ENCODE peak calls at places on chromosome 10, in six cellular contexts. O is tibial artery, Q is hepatocyte, P is cardiac fibroblast, S is WERI-Rb-1, A is HFF-Myc. E is an unnamed sample.

GRCh38 chr10:106089855-106090254 is 1074.7 kb downstream of the SORCS1 start:
- DNase-seq in O (no peak), Q (no peak), P (no peak), S (no peak), A (no peak), E (no peak)

GRCh38 chr10:1379601-1380000 is 323.4 kb downstream of the WDR37 start:
- DNase-seq in O (peak), Q (no peak), P (no peak), S (no peak), A (no peak), E (no peak)

GRCh38 chr10:90352288-90352687 is 505.6 kb downstream of the HTR7 start:
- DNase-seq in O (no peak), Q (peak), P (no peak), S (no peak), A (peak), E (no peak)

GRCh38 chr10:104650072-104650471 is 9.0 kb downstream of the SORCS3 start:
- DNase-seq in O (no peak), Q (peak), P (no peak), S (peak), A (no peak), E (peak)

GRCh38 chr10:91983403-91983802 is 59.8 kb downstream of the BTAF1 start:
- DNase-seq in O (no peak), Q (no peak), P (peak), S (no peak), A (no peak), E (no peak)

GRCh38 chr10:11578802-11579255 is 32.6 kb downstream of the USP6NL start:
- DNase-seq in O (no peak), Q (no peak), P (no peak), S (no peak), A (no peak), E (no peak)

GRCh38 chr10:69686866-69687265 is 56.8 kb downstream of the FAM241B start:
- DNase-seq in O (no peak), Q (no peak), P (no peak), S (no peak), A (no peak), E (no peak)

GRCh38 chr10:77637986-77638765 is 568 bp upstream of the KCNMA1 start:
- DNase-seq in O (peak), Q (peak), P (peak), S (peak), A (no peak), E (peak)

GRCh38 chr10:95236068-95236903 is 42.2 kb downstream of the ACSM6 start:
- DNase-seq in O (peak), Q (no peak), P (peak), S (no peak), A (no peak), E (peak)

GRCh38 chr10:3186365-3186764 is 13.8 kb upstream of the PITRM1 start:
- DNase-seq in O (no peak), Q (no peak), P (no peak), S (no peak), A (no peak), E (no peak)

GRCh38 chr10:114577133-114577532 is 80.9 kb downstream of the ABLIM1 start:
- DNase-seq in O (no peak), Q (no peak), P (peak), S (no peak), A (peak), E (peak)

GRCh38 chr10:111102381-111102973 is 25.6 kb downstream of the ADRA2A start:
- DNase-seq in O (no peak), Q (no peak), P (no peak), S (no peak), A (no peak), E (no peak)

GRCh38 chr10:43294241-43294658 is 27.4 kb upstream of the RASGEF1A start:
- DNase-seq in O (no peak), Q (no peak), P (no peak), S (no peak), A (no peak), E (no peak)

GRCh38 chr10:77801474-77802238 is 124.9 kb downstream of the DLG5 start:
- DNase-seq in O (no peak), Q (no peak), P (peak), S (no peak), A (no peak), E (peak)

DNA sequence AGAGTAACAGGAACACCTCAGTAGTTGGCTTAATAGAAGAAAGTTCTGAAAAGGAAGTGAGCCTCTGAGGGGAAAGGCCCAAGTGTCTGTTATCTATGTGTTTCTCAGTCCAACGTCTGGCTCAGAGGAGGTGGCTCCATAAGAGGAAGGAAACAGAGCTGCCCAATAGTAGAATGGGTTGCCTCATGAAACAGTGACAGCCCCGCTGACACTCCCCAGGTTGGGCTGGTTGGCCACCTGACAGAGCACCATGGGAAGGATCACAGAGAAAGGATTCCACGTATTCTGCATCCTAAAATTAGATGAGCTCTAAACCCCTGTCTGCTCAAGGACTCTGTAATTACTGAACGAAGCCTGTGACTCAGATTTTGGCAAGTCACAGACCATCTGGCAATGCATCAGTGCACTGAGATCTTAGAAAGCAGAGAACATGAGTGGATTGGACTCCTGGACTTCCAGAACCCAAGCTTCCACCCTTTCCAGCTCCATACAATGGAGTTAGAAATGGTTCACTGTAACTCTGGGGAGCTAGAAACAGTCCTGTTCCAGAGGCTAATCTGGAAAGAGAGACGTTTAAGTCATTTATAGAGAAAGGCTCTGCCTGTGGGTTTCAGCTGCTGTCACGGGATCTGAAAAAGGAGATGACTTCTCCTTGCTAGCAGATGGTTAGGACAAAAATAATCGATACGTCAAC is 2.9 kb downstream of the PKD2L1 start:
- DNase-seq in O (no peak), Q (no peak), P (peak), S (peak), A (no peak), E (no peak)
- H3K4me3 ChIP-seq in O (no peak), Q (no peak), P (no peak), S (peak), A (no peak), E (no peak)

GRCh38 chr10:101141622-101142532 is 10.8 kb downstream of the TLX1 start:
- DNase-seq in O (peak), Q (peak), P (peak), S (peak), A (peak), E (peak)

GRCh38 chr10:101138788-101139420 is 7.8 kb downstream of the TLX1 start:
- DNase-seq in O (no peak), Q (no peak), P (no peak), S (no peak), A (no peak), E (no peak)

GRCh38 chr10:101139421-101139911 is 8.4 kb downstream of the TLX1 start:
- DNase-seq in O (no peak), Q (no peak), P (peak), S (no peak), A (no peak), E (no peak)

GRCh38 chr10:101140950-101141621 is 10.0 kb downstream of the TLX1 start:
- DNase-seq in O (no peak), Q (no peak), P (no peak), S (no peak), A (no peak), E (no peak)

DNA sequence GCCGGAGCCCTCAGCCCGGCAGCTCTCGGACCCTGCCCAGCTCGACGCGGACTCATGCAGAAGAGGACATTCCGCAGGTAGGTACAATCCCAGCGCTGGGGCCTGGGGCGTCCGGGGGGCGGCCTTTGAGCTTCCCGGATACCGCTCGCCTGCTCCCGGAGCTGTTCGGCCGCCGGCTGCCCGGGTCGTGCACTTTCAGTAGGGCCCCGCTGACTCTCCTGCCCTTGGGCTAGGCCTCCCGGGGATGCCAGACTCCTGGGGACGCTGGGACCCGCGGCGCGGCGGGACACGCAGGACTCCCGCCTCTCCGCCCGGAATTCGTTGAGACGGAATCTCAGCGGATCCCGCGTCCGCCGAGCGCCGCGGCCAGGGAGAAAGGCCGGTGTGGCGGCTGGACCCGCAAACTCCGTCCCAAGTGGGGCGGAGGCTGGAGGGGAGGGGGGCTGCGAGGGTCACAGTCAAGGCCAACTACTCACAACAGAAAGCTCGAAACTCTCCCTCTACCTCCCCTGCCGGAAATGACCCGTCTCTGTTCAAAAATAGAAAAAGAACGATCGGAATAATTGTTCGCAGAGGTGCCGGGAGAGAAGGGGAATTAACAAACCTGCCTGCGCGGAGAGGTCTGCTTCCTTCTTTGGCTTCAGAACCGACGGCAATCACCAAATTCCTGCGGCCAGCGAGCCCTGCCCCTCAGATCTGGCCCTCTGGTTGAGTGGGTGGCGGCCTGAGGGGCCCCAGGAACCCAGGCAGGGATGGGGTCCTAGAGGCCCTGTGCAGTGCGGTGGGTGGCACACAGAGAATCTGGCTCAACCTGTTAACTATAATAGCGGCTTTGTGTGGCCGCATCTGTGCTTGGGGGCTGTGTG is 9.2 kb downstream of the TLX1 start:
- DNase-seq in O (no peak), Q (no peak), P (no peak), S (no peak), A (no peak), E (no peak)
- TF ChIP-seq CTCF in O (no peak), Q (no peak), P (no peak), S (no peak), A (no peak), E (no peak)

GRCh38 chr10:5546891-5547683 is 22.3 kb downstream of the CALML3 start:
- DNase-seq in O (peak), Q (peak), P (peak), S (no peak), A (no peak), E (peak)

GRCh38 chr10:5547934-5548660 is 23.3 kb downstream of the CALML3 start:
- DNase-seq in O (peak), Q (peak), P (peak), S (no peak), A (no peak), E (peak)

GRCh38 chr10:5549462-5550249 is 24.9 kb downstream of the CALML3 start:
- DNase-seq in O (peak), Q (no peak), P (no peak), S (no peak), A (no peak), E (no peak)

GRCh38 chr10:5545778-5546710 is 21.3 kb downstream of the CALML3 start:
- DNase-seq in O (peak), Q (peak), P (peak), S (no peak), A (no peak), E (peak)

DNA sequence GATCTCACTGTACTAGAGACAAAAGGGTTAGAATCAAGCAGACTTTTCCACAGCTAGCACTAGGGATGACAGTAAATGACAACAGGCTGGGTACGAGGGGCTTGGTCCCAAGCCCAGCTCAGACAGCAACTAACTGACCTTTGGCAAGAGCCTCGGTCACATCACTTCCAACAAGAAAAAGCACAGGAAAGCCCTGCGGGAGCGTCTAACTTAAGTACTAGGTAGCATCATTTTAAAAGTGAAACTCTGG is 22.8 kb downstream of the CALML3 start:
- DNase-seq in O (peak), Q (no peak), P (no peak), S (no peak), A (no peak), E (peak)
- H3K4me3 ChIP-seq in O (peak), Q (no peak), P (no peak), S (no peak), A (no peak), E (no peak)

GRCh38 chr10:127198721-127199120 is 2.3 kb upstream of the INSYN2A start:
- DNase-seq in O (no peak), Q (no peak), P (no peak), S (no peak), A (no peak), E (no peak)

GRCh38 chr10:127196227-127196954 is at the start of gene INSYN2A:
- DNase-seq in O (no peak), Q (peak), P (peak), S (peak), A (no peak), E (peak)

GRCh38 chr10:127196955-127197432 is 603 bp upstream of the INSYN2A start:
- DNase-seq in O (no peak), Q (no peak), P (no peak), S (no peak), A (no peak), E (peak)

GRCh38 chr10:127200646-127201045 is 4.3 kb upstream of the INSYN2A start:
- DNase-seq in O (no peak), Q (no peak), P (no peak), S (no peak), A (no peak), E (no peak)

DNA sequence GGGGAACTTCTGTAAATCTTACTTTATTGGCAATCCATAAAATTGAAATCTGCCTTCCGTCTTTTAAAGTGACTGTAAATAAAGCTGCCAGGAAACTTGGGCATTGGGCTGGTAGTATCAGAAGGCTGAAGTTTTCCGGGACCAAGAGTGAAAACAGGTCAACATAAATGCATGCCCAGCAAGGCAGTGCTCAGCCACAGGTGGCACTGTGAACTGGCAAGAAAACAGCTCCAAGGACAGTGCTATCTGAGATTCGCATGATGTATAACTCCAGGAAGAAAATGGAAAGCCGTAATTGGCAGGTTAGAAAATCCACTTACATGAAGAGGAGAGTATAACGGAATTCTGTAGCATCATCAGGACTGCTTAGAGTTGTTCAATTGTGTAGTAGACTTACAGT is 1.9 kb upstream of the INSYN2A start:
- DNase-seq in O (no peak), Q (no peak), P (no peak), S (no peak), A (no peak), E (no peak)
- TF ChIP-seq CTCF in O (no peak), Q (no peak), P (no peak), S (peak), A (no peak), E (peak)

GRCh38 chr10:72423426-72423825 is 68.7 kb upstream of the DNAJB12 start:
- DNase-seq in O (no peak), Q (no peak), P (no peak), S (no peak), A (no peak), E (no peak)

GRCh38 chr10:72424561-72424960 is 69.8 kb upstream of the DNAJB12 start:
- DNase-seq in O (no peak), Q (no peak), P (peak), S (no peak), A (no peak), E (no peak)

GRCh38 chr10:72426982-72427381 is 72.3 kb upstream of the DNAJB12 start:
- DNase-seq in O (no peak), Q (no peak), P (peak), S (no peak), A (no peak), E (no peak)

GRCh38 chr10:72421895-72422540 is 67.3 kb upstream of the DNAJB12 start:
- DNase-seq in O (no peak), Q (no peak), P (no peak), S (no peak), A (no peak), E (no peak)

DNA sequence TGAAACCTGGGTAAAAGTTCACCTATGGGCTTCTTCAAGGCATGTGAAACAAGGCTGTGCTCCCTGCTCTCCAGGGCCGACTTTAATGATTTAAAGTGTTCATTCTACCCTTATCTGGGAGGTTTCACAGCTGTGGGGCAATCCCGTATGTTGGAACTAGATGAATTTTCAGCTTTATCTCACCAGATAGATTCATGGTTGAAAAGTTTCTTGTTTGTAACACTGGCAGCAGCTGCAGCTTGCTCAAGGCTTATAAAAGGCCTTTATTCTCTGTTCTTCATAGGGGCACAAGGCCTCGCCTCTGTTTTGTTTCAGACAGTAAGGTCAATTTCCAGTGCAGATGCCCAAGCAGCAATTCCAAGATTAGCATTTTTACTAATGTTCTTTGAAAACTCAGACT is 70.4 kb upstream of the DNAJB12 start:
- DNase-seq in O (no peak), Q (peak), P (peak), S (no peak), A (no peak), E (no peak)
- H3K4me3 ChIP-seq in O (no peak), Q (no peak), P (no peak), S (no peak), A (no peak), E (no peak)

GRCh38 chr10:109327266-109327665 is 596.0 kb downstream of the XPNPEP1 start:
- DNase-seq in O (no peak), Q (no peak), P (no peak), S (no peak), A (no peak), E (no peak)

GRCh38 chr10:109324721-109325120 is 598.6 kb downstream of the XPNPEP1 start:
- DNase-seq in O (no peak), Q (no peak), P (no peak), S (no peak), A (no peak), E (no peak)

DNA sequence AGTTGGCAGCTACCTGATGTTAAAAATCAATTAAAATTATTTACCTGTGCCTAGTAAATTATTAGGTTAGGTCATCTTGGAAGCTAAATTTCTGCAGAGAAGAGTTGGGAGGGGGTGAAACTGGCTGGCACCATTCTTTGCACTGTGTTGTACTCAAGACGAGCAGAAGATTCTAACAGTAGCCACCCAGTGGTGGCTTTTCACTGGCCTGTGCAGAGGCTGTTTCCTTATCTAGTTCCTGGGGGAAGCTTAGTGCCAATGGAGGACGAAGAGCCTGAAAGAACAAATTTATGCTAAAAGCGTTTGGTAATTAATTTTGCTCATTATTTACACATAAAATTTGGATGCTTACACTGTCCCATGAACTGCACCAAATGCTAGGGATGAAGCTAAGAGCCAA is 595.3 kb downstream of the XPNPEP1 start:
- DNase-seq in O (no peak), Q (no peak), P (no peak), S (no peak), A (no peak), E (no peak)
- TF ChIP-seq CTCF in O (no peak), Q (no peak), P (no peak), S (no peak), A (no peak), E (no peak)

DNA sequence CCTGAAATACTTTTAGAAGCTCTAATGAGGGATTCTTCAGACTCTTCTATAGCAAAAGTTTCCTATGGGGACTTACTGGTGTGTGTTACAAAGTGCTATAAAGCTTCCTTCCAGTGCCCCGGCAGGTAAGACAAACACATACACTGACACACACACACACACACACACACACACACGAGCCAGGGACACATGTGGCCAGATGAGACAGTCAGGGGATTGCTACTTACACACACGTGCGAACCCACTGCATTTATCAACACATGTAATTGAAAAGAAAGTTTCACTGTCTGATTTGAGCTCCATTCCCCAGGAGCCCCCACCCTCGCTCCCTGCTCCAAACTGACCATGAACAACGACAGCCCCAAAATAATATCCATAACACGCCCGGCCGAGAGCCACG is 119.8 kb downstream of the PRPF18 start:
- DNase-seq in O (no peak), Q (no peak), P (no peak), S (no peak), A (no peak), E (no peak)
- H3K4me3 ChIP-seq in O (peak), Q (peak), P (peak), S (no peak), A (peak), E (peak)

DNA sequence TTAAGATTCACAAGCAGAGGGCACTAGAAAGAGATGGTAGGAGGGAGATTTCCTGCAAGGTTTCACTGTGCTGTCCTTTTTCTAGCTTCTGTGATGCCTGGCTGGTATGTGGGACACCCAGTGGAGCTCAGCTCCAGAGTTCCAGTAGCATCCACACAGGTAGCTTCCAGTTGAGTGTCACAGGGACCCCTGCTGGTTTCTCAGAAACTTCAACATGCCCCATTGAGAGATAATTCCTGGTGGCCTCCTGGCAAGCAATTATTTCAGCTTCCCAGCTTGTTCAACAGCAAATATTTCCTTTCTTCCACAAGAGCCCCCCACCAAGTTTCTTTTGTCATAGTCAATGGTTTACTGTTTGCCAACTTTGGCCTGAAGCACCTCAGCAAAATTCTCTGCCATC is 858.7 kb downstream of the REEP3 start:
- DNase-seq in O (no peak), Q (peak), P (no peak), S (peak), A (no peak), E (no peak)
- TF ChIP-seq CTCF in O (no peak), Q (peak), P (no peak), S (peak), A (no peak), E (no peak)

GRCh38 chr10:123134915-123135414 is 805 bp upstream of the HMX3 start:
- DNase-seq in O (no peak), Q (no peak), P (no peak), S (no peak), A (no peak), E (no peak)
- H3K4me3 ChIP-seq in O (no peak), Q (no peak), P (no peak), S (peak), A (no peak), E (no peak)

E was measured in astrocyte of the spinal cord.